ENCODE peak calls at places on chromosomes 3 and 15, in four cellular contexts. E is nephron progenitor cell, U is fibroblast of mammary gland, D is psoas muscle. X is an unnamed sample.

GRCh38 chr3:184561329-184562145 is at the start of gene EPHB3:
- DNase-seq in D (peak), U (peak), E (peak), X (peak)

GRCh38 chr3:9314796-9315195 is 48.1 kb upstream of the THUMPD3 start:
- DNase-seq in D (no peak), E (no peak), U (no peak), X (no peak)

GRCh38 chr3:108180214-108180613 is 42.0 kb downstream of the IFT57 start:
- DNase-seq in U (peak), D (no peak), E (no peak), X (no peak)

GRCh38 chr3:130687327-130687726 is 59.3 kb downstream of the PIK3R4 start:
- DNase-seq in D (no peak), E (no peak), U (no peak), X (no peak)

GRCh38 chr3:42012378-42012934 is 50.6 kb upstream of the ULK4 start:
- DNase-seq in D (no peak), E (no peak), U (no peak), X (no peak)

GRCh38 chr3:48770187-48770502 is 53.1 kb upstream of the IP6K2 start:
- DNase-seq in D (no peak), E (no peak), U (no peak), X (no peak)

GRCh38 chr15:60917469-60918130 is 311.5 kb downstream of the RORA start:
- DNase-seq in D (peak), E (no peak), U (peak), X (no peak)

GRCh38 chr15:96321422-96322391 is 8.8 kb upstream of the NR2F2 start:
- DNase-seq in U (peak), E (peak), D (peak), X (no peak)

GRCh38 chr15:30791776-30792175 is 111.9 kb upstream of the FAN1 start:
- DNase-seq in E (no peak), U (no peak), D (no peak), X (no peak)

GRCh38 chr15:76678766-76679165 is 226.4 kb downstream of the SCAPER start:
- DNase-seq in E (no peak), U (peak), D (no peak), X (no peak)

GRCh38 chr3:191376742-191377141 is 46.4 kb upstream of the UTS2B start:
- DNase-seq in E (no peak), U (peak), D (no peak), X (no peak)

GRCh38 chr3:41450416-41451231 is 251.3 kb downstream of the CTNNB1 start:
- DNase-seq in U (no peak), D (no peak), E (no peak), X (no peak)

GRCh38 chr3:148280623-148281242 is 417.0 kb upstream of the AGTR1 start:
- DNase-seq in U (no peak), D (peak), E (no peak), X (no peak)

GRCh38 chr3:185484296-185484695 is 14.5 kb downstream of the TMEM41A start:
- DNase-seq in D (no peak), U (no peak), E (no peak), X (no peak)

GRCh38 chr15:66733976-66734375 is 31.9 kb downstream of the SMAD6 start:
- DNase-seq in D (no peak), U (no peak), E (no peak), X (no peak)

GRCh38 chr3:178392553-178392952 is 143.7 kb upstream of the KCNMB2 start:
- DNase-seq in U (peak), E (no peak), D (no peak), X (no peak)

GRCh38 chr3:100030346-100030745 is 84.0 kb downstream of the FILIP1L start:
- DNase-seq in U (peak), D (no peak), E (no peak), X (no peak)

GRCh38 chr3:161851941-161852566 is 355.4 kb downstream of the OTOL1 start:
- DNase-seq in E (peak), D (no peak), U (peak), X (peak)

GRCh38 chr3:112739252-112739945 is 98.5 kb upstream of the CCDC80 start:
- DNase-seq in D (no peak), E (no peak), U (peak), X (no peak)

GRCh38 chr3:55899887-55900286 is 412.8 kb upstream of the WNT5A start:
- DNase-seq in E (peak), U (no peak), D (no peak), X (peak)
- TF ChIP-seq CTCF in E (peak), U (peak), D (no peak), X (peak)

DNA sequence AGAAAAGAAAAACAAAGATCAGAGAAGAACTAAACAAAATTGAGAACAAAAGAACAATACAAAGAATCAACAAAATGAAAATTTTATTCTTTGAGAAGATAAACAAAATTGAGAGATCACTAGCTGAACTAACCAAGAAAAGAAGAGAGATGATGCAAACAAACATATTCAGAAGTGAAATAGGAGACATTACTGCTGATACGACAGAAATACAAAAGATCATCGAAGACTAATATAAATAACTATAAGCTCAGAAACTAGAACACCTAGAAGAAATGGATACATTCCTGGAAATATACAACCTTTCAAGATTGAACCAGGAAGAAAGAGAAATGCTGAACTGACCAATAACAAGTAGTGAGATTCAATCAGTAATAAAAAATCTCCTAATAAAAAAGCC is 533.1 kb upstream of the PPP2R3A start:
- DNase-seq in D (no peak), E (no peak), U (no peak), X (no peak)
- TF ChIP-seq CTCF in D (no peak), E (no peak), U (no peak), X (no peak)

DNA sequence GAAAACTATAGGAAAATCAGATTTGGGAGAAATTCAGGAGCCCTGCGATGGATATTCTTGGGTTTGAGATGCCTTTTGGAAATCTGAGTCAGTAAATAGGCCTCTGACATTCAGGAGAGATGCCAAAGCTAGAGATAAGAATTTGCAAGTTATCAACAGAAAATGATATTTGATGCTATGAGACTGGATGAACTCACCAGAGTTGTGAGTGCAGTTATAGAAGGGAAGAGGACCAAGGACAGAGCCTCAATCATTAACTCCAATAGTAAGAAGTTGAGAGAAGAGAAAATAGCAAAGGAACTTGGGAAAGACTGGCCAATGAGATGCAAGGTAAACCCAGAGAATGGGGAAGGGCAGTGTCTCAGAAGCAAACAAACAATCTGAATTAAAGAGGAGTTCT is 7.9 kb upstream of the ANO10 start:
- DNase-seq in E (no peak), D (no peak), U (no peak), X (no peak)
- TF ChIP-seq CTCF in E (no peak), D (no peak), U (no peak), X (no peak)

DNA sequence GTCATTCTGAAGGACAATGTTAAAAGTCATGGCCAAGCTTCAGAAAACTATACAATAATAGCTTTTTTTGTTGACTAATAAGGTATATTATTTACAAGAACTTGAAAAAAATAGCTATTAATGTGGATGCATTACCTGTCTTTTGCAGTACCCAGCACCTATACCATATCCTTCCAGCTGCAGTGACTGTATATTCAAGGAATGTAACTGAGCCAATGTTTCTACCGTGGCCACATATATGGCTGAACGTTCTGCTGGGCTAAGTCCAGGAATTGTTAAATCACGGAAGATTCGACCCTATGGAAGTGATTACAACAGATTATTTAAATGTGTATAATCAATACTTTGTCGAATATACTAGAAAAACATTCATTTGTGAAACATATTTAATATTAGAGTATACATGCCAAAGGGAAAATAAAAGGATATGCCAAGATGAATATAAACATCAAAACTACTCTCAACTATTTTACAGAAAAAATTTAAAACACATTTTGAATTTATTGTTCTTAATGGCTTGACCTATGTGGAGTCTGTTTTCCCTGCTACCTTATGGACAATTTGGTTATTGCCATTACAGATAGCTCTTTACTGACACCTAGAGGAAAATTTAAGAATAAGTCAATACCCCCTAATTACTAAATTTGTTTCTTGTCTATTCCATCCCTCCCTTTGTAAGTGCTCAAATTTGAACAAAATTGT is 17.6 kb downstream of the ACAD11 start:
- DNase-seq in D (no peak), U (peak), E (no peak), X (peak)
- TF ChIP-seq CTCF in D (peak), U (peak), E (peak), X (peak)

DNA sequence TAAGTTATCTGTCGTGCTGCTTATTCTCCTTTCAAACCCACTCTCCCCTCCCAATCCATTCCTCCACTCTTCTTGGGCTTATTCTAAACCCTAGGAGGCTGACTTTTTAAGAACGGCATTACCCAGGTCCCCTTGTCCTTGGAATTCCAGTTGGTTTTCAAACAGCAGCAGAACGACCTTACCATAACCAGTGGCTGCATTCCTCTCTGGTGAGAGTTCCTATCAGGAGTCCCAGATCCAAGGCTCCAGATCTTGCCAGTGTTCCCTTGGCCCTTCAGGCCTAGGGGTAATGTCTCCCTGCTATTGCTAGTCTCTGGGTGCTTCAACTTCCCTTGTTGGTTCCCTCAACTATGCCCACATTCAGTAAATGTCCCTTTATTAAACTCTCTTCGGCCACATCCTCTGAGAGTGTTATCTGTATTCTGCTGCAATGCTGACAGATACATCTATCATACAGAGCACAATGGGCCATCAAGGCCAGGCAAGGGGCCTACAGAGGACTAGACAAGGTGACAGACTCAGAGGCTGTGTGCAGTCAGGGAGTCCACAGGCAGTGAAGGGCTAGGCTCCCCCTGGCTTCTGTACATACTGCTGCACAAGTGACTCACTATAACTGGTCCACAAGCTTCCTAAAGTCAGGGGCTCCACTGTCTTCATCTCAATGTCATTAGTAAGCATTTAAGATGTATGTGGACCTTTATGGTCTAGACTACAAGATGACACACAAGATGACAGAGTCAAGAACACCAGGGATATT is 10.1 kb downstream of the LYSMD2 start:
- DNase-seq in D (no peak), E (no peak), U (peak), X (no peak)
- TF ChIP-seq CTCF in D (no peak), E (no peak), U (peak), X (peak)